ENCODE peak calls at places on chromosomes 12 and 14, in four cellular contexts. P, W, G and J are unnamed samples.

GRCh38 chr12:17652436-17652835 is 437.6 kb downstream of the RERGL start:
- DNase-seq in W (no peak), P (no peak), G (no peak), J (no peak)

GRCh38 chr12:3137268-3137761 is 60.1 kb downstream of the TSPAN9 start:
- DNase-seq in G (no peak), P (no peak), W (peak), J (peak)

GRCh38 chr14:32477406-32477805 is 148.3 kb downstream of the AKAP6 start:
- DNase-seq in W (no peak), G (no peak), P (no peak), J (no peak)

GRCh38 chr14:101948666-101949205 is 15.6 kb upstream of the DYNC1H1 start:
- DNase-seq in P (no peak), G (no peak), W (no peak), J (no peak)

GRCh38 chr14:102316048-102316745 is 3.3 kb upstream of the ZNF839 start:
- DNase-seq in W (no peak), P (peak), G (no peak), J (peak)

GRCh38 chr14:24259282-24260025 is 3.5 kb downstream of the TGM1 start:
- DNase-seq in G (no peak), W (no peak), P (no peak), J (no peak)

GRCh38 chr12:401235-402126 is at the start of gene CCDC77:
- DNase-seq in P (peak), G (peak), W (peak), J (peak)

GRCh38 chr12:38282886-38283285 is 33.7 kb upstream of the ALG10B start:
- DNase-seq in W (no peak), G (no peak), P (no peak), J (no peak)

GRCh38 chr14:77086017-77086727 is 11.9 kb upstream of the CIPC start:
- DNase-seq in P (peak), W (no peak), G (no peak), J (no peak)

GRCh38 chr12:120774169-120774916 is 48.7 kb downstream of the ACADS start:
- DNase-seq in P (no peak), W (no peak), G (no peak), J (no peak)

GRCh38 chr12:93972411-93973208 is 175.8 kb upstream of the PLXNC1 start:
- DNase-seq in P (peak), G (no peak), W (no peak), J (peak)

GRCh38 chr12:52636189-52636588 is 15.8 kb downstream of the KRT2 start:
- DNase-seq in P (no peak), G (no peak), W (no peak), J (no peak)

GRCh38 chr12:51625370-51625769 is 34.3 kb downstream of the SCN8A start:
- DNase-seq in P (no peak), G (no peak), W (no peak), J (no peak)

GRCh38 chr12:49131973-49132461 is 822 bp upstream of the TUBA1B start:
- DNase-seq in W (peak), P (peak), G (no peak), J (peak)

GRCh38 chr14:59771577-59771976 is 99.0 kb downstream of the RTN1 start:
- DNase-seq in P (peak), G (peak), W (no peak), J (no peak)

GRCh38 chr14:61642246-61642982 is 52.9 kb upstream of the HIF1A start:
- DNase-seq in W (no peak), P (peak), G (no peak), J (peak)

GRCh38 chr14:77584809-77585208 is 31.6 kb downstream of the SPTLC2 start:
- DNase-seq in P (no peak), W (no peak), G (no peak), J (no peak)

GRCh38 chr12:75825686-75826085 is 205.9 kb downstream of the PHLDA1 start:
- DNase-seq in P (peak), W (peak), G (no peak), J (peak)

GRCh38 chr14:89432226-89432625 is 15.2 kb upstream of the FOXN3 start:
- DNase-seq in G (no peak), W (no peak), P (no peak), J (no peak)

GRCh38 chr12:130521375-130522124 is 183.9 kb downstream of the PIWIL1 start:
- DNase-seq in W (no peak), G (no peak), P (no peak), J (no peak)

GRCh38 chr12:119208626-119209061 is 29.9 kb downstream of the HSPB8 start:
- DNase-seq in W (peak), G (no peak), P (peak), J (peak)

GRCh38 chr14:64234877-64235651 is 59.1 kb downstream of the ESR2 start:
- DNase-seq in P (peak), W (peak), G (no peak), J (no peak)

GRCh38 chr14:65167072-65167645 is 64.8 kb upstream of the MAX start:
- DNase-seq in P (no peak), G (no peak), W (no peak), J (peak)

GRCh38 chr14:71703477-71703876 is 228.8 kb upstream of the RGS6 start:
- DNase-seq in G (no peak), W (no peak), P (no peak), J (peak)

GRCh38 chr12:73225371-73225937 is 953.3 kb downstream of the TRHDE start:
- DNase-seq in G (no peak), W (no peak), P (no peak), J (no peak)